ENCODE peak calls at places on chromosome 4, in four cellular contexts. T, I, K and Q are unnamed samples.
A peak's percentile ranks its signal among the peaks of the same experiment; 100 is the strongest.

GRCh38 chr4:10096201-10096975 is 20.2 kb downstream of the WDR1 start:
- DNase-seq in T (no peak), I (peak; percentile 95), K (peak; percentile 94), Q (no peak)

GRCh38 chr4:164501074-164501473 is 252.9 kb upstream of the SMIM31 start:
- DNase-seq in T (no peak), I (no peak), K (no peak), Q (no peak)

GRCh38 chr4:163110442-163110841 is 56.2 kb downstream of the NAF1 start:
- DNase-seq in T (no peak), I (no peak), K (no peak), Q (no peak)

GRCh38 chr4:169184236-169184635 is 86.5 kb downstream of the SH3RF1 start:
- DNase-seq in T (no peak), I (no peak), K (peak; percentile 46), Q (no peak)

GRCh38 chr4:5460106-5460801 is 248.1 kb downstream of the EVC2 start:
- DNase-seq in T (peak; percentile 14), I (peak; percentile 32), K (peak; percentile 37), Q (peak; percentile 67)

GRCh38 chr4:139857977-139858376 is 192.4 kb downstream of the MGST2 start:
- DNase-seq in T (no peak), I (no peak), K (no peak), Q (no peak)

GRCh38 chr4:53622739-53623151 is 31.5 kb upstream of the LNX1 start:
- DNase-seq in T (no peak), I (peak; percentile 87), K (peak; percentile 89), Q (no peak)

GRCh38 chr4:74311696-74312313 is 3.5 kb downstream of the EPGN start:
- DNase-seq in T (peak; percentile 23), I (peak; percentile 74), K (peak; percentile 62), Q (no peak)

GRCh38 chr4:145935253-145936141 is 3.1 kb downstream of the ZNF827 start:
- DNase-seq in T (no peak), I (no peak), K (no peak), Q (peak; percentile 62)

GRCh38 chr4:165384608-165385007 is 5.8 kb downstream of the CPE start:
- DNase-seq in T (no peak), I (no peak), K (peak; percentile 11), Q (no peak)

GRCh38 chr4:123365412-123365811 is 31.2 kb upstream of the SPRY1 start:
- DNase-seq in T (no peak), I (no peak), K (no peak), Q (no peak)

GRCh38 chr4:33649015-33649414 is 2595.3 kb downstream of the ARAP2 start:
- DNase-seq in T (no peak), I (peak; percentile 67), K (peak; percentile 5), Q (no peak)

GRCh38 chr4:89242864-89243740 is 64.5 kb downstream of the GPRIN3 start:
- DNase-seq in T (no peak), I (peak; percentile 50), K (no peak), Q (no peak)

GRCh38 chr4:182908124-182908523 is 9.1 kb downstream of the DCTD start:
- DNase-seq in T (no peak), I (no peak), K (no peak), Q (no peak)

GRCh38 chr4:88868510-88868909 is 170.9 kb upstream of the NAP1L5 start:
- DNase-seq in T (no peak), I (no peak), K (no peak), Q (no peak)

GRCh38 chr4:26377352-26378311 is 56.8 kb downstream of the RBPJ start:
- DNase-seq in T (no peak), I (no peak), K (no peak), Q (no peak)

GRCh38 chr4:169030575-169030982 is 20.5 kb upstream of the CBR4 start:
- DNase-seq in T (no peak), I (peak; percentile 15), K (peak; percentile 47), Q (no peak)

GRCh38 chr4:128841402-128841801 is 31.9 kb downstream of the JADE1 start:
- DNase-seq in T (no peak), I (no peak), K (no peak), Q (no peak)

GRCh38 chr4:76689079-76689817 is 208.7 kb downstream of the SOWAHB start:
- DNase-seq in T (peak; percentile 63), I (peak; percentile 47), K (peak; percentile 28), Q (peak; percentile 82)

DNA sequence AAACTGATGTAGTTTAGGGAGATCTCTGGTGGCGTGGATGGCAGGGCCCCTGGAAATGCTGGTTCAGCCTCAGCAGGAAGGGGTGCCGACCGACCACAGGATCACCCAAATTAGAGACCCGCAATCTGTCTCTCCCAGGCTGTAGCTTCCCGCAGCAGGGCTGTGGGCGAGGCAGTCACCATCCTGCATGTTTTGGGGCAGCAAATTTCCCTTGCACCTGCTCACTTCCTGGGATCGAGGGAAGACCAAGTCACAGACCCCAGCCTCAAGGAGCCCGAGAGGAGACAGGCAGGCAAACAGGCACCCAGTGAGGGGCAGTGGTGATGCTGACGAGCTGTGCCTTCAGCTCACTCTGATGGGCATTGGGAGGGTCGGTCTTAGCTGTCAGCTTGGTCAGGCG is 21.2 kb upstream of the GPR78 start:
- DNase-seq in T (no peak), I (no peak), K (no peak), Q (no peak)
- H2AK5ac ChIP-seq in T (no peak overlapping the region), I (no peak overlapping the region), K (peak overlapping the region; percentile 39), Q (no peak overlapping the region)

GRCh38 chr4:78661923-78662521 is 110.5 kb downstream of the ANXA3 start:
- DNase-seq in T (no peak), I (peak; percentile 77), K (peak; percentile 33), Q (no peak)
- H4K8ac ChIP-seq in T (no peak overlapping the region), I (peak overlapping the region; percentile 45), K (peak overlapping the region; percentile 59), Q (no peak overlapping the region)

GRCh38 chr4:7649411-7649740 is 214.6 kb upstream of the PSAPL1 start:
- DNase-seq in T (no peak), I (no peak), K (no peak), Q (no peak)

GRCh38 chr4:7648813-7649395 is 214.2 kb upstream of the PSAPL1 start:
- DNase-seq in T (no peak), I (no peak), K (no peak), Q (no peak)

GRCh38 chr4:7650606-7651400 is 216.1 kb upstream of the PSAPL1 start:
- DNase-seq in T (peak; percentile 41), I (peak; percentile 81), K (no peak), Q (peak; percentile 85)

GRCh38 chr4:7651461-7651921 is 216.8 kb upstream of the PSAPL1 start:
- DNase-seq in T (no peak), I (peak; percentile 80), K (peak; percentile 19), Q (peak; percentile 61)

DNA sequence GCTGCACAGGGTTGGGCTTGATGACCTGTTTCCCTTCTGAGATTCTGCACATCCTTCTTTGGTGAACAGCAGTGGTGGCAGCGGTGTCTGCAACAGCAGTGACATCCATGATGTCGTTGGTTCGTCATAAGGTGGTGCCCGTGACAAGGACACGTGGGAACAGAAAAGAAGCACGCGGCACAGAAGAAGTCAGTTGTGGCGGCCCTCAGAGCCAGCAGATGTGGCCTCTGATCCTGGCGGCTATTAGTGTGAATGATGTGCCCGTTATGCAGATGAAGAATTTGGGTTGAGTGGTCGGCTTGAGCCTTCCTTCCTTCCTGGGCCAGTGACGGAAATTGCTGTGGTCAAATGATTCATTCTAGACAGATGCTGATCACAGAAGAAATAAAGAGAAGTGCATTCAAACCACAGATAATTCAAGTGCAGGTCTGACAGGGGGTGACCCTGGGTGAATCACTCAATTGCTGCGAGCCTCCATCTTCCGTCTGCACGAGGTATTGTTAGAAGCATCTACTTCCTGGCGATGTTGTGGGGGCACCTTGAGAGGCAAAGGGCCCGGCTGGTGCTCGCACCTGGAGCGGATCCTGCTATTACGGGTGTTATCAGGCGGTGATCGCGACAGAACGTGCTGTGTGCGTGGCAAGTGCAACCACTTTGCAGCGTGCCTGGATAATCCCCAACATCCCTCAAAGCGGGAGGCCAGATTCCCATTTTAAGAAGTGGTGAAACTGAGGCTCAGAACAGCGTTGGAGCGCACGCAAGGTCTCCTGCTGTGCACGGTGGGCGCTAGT is 215.2 kb upstream of the PSAPL1 start:
- DNase-seq in T (no peak), I (peak; percentile 97), K (peak; percentile 95), Q (no peak)
- H2AK5ac ChIP-seq in T (peak overlapping the region; percentile 60), I (peak overlapping the region; percentile 54), K (peak overlapping the region; percentile 87), Q (no peak overlapping the region)

DNA sequence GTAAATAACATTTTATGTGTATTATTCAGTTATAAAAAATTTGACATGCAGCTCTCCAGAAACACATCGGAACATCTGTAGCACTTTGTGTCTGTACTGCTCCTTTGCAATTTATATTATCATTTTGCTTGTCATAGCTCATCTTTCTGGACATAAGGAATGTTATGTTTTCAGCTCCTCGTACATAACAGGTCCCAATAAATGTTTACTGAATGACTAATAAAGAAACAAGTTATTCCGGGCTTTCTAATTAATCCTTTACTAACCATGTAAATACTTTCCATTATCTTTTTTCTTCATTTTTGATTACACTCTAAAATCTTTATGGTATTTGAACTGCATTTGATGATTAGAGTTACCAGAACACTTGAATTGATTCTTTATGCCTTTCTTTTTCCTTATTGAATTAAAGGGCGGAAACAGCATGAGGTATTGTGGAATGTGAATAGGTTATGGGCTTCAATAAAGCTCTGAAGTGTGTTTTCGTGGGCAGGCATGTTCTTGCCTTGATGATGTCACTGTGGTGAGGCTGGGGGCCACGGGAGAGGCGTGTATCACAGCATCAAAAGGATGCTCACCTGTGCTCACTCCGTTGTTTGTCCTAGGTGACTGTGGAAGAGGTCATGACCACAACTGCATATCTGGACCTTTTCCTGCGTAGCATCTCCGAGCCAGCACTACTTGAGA is 131.6 kb downstream of the GATB start:
- DNase-seq in T (no peak), I (no peak), K (no peak), Q (no peak)
- H4K8ac ChIP-seq in T (no peak overlapping the region), I (no peak overlapping the region), K (no peak overlapping the region), Q (no peak overlapping the region)

GRCh38 chr4:185203380-185204237 is at the start of gene CFAP97:
- DNase-seq in T (peak; percentile 52), I (peak; percentile 93), K (peak; percentile 87), Q (peak; percentile 61)

GRCh38 chr4:185205697-185206342 is 2.0 kb upstream of the CFAP97 start:
- DNase-seq in T (no peak), I (no peak), K (no peak), Q (no peak)

GRCh38 chr4:185204238-185204910 is 574 bp upstream of the CFAP97 start:
- DNase-seq in T (no peak), I (no peak), K (peak; percentile 21), Q (no peak)

GRCh38 chr4:185202984-185203379 is 818 bp downstream of the CFAP97 start:
- DNase-seq in T (no peak), I (no peak), K (no peak), Q (no peak)

DNA sequence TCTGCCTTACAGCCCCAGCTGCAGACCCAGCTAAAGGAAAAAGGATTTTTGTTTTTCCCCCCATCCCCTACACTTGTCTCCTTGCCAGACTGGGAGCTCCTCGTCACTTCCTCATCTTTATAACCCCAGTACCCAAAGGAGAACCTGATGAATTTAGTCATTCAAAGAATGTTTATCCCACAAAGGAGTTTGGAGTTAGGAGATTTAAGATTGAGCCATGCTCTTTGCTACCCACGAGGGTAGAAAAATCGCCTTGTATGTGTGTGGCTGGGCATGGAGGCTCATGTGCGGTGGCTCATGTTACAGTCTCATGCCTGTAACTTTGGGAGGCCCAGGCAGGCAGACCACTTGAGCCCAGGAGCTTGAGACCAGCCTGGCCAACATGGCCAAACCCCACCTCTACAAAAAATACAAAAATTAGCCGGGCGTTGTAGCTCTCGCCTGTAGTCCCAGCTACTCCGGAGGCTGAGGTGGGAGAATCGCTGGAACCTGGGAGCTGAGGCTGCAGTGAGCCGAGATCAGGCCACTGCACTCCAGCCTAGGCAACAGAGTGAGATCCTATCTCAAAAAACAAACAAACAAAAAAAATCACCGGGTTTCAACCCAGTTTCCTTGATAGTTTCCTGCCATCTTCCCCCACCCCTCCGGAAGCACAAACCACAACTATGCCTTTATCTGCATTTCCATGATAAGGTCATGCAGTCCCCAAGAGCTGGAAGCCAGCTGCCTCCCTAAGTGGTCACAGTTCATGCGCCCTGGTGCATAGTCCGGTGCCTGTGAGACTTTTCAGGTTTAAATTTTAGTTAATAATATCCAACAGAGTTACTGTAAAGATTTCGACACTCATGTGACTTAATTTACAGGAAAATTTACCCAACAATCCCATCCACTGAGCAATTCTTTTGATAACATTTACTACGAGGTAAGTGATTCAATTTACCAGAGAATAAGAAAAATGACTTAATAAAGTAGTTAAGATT is 1.5 kb downstream of the CFAP97 start:
- DNase-seq in T (no peak), I (peak; percentile 78), K (peak; percentile 42), Q (peak; percentile 39)
- H2AK5ac ChIP-seq in T (no peak overlapping the region), I (peak overlapping the region; percentile 64), K (no peak overlapping the region), Q (no peak overlapping the region)